ENCODE peak calls at places on chromosomes 7 and 10, in four cellular contexts. G is Panc1, I is HFF-Myc, Q is left ventricle myocardium inferior. U is an unnamed sample.

GRCh38 chr7:152571031-152571430 is 104.9 kb downstream of the XRCC2 start:
- DNase-seq in G (no peak), Q (no peak), I (no peak), U (no peak)

GRCh38 chr10:99534456-99534938 is 1.8 kb downstream of the NKX2-3 start:
- DNase-seq in Q (no peak), I (no peak), G (no peak), U (no peak)

GRCh38 chr10:66941491-66941890 is 15.7 kb downstream of the LRRTM3 start:
- DNase-seq in G (no peak), I (no peak), Q (no peak), U (no peak)

GRCh38 chr10:75919913-75920312 is 488.5 kb downstream of the LRMDA start:
- DNase-seq in Q (no peak), G (no peak), I (no peak), U (no peak)

GRCh38 chr10:126520918-126521317 is 132.6 kb upstream of the ADAM12 start:
- DNase-seq in I (no peak), G (no peak), Q (no peak), U (no peak)

GRCh38 chr7:27155816-27156507 is 513 bp downstream of the HOXA7 start:
- DNase-seq in I (no peak), Q (no peak), G (no peak), U (no peak)

GRCh38 chr10:43261578-43261965 is 5.3 kb downstream of the RASGEF1A start:
- DNase-seq in G (no peak), Q (no peak), I (no peak), U (no peak)

GRCh38 chr10:22648547-22648961 is 65.8 kb downstream of the PIP4K2A start:
- DNase-seq in G (no peak), Q (no peak), I (peak), U (no peak)

GRCh38 chr7:128042027-128042426 is 10.8 kb upstream of the LRRC4 start:
- DNase-seq in I (no peak), Q (no peak), G (no peak), U (no peak)

GRCh38 chr7:18064242-18064838 is 36.7 kb upstream of the PRPS1L1 start:
- DNase-seq in I (peak), G (peak), Q (no peak), U (peak)

GRCh38 chr10:84552478-84552877 is 224.1 kb downstream of the CCSER2 start:
- DNase-seq in Q (no peak), G (no peak), I (no peak), U (no peak)

GRCh38 chr7:47253650-47254080 is 328.2 kb downstream of the TNS3 start:
- DNase-seq in G (no peak), I (no peak), Q (peak), U (no peak)

GRCh38 chr10:124459395-124459794 is 2.2 kb upstream of the LHPP start:
- DNase-seq in Q (no peak), I (no peak), G (no peak), U (no peak)

GRCh38 chr7:25852249-25852994 is 299.6 kb upstream of the NFE2L3 start:
- DNase-seq in G (no peak), Q (no peak), I (no peak), U (no peak)
- H3K4me3 ChIP-seq in G (peak), Q (peak), I (no peak), U (peak)

GRCh38 chr7:88217675-88218427 is 2.0 kb downstream of the SRI start:
- DNase-seq in Q (no peak), I (no peak), G (no peak), U (peak)
- TF ChIP-seq CTCF in Q (no peak), I (no peak), G (no peak), U (no peak)

GRCh38 chr7:113086431-113086888 is at the start of gene GPR85:
- DNase-seq in Q (peak), G (no peak), I (no peak), U (no peak)

GRCh38 chr7:113086928-113087277 is 276 bp upstream of the GPR85 start:
- DNase-seq in G (no peak), I (no peak), Q (no peak), U (no peak)

GRCh38 chr7:113085781-113086390 is 741 bp downstream of the GPR85 start:
- DNase-seq in Q (no peak), G (no peak), I (no peak), U (no peak)

GRCh38 chr7:113084499-113085172 is 2.0 kb downstream of the GPR85 start:
- DNase-seq in G (no peak), Q (no peak), I (no peak), U (no peak)

GRCh38 chr7:113087278-113087998 is 811 bp upstream of the GPR85 start:
- DNase-seq in Q (no peak), G (no peak), I (peak), U (no peak)
- H3K4me3 ChIP-seq in Q (peak), G (peak), I (peak), U (no peak)

GRCh38 chr7:100966542-100967291 is 2.6 kb upstream of the MUC12 start:
- DNase-seq in Q (no peak), I (no peak), G (no peak), U (no peak)
- TF ChIP-seq CTCF in Q (no peak), I (no peak), G (no peak), U (no peak)

GRCh38 chr10:60073781-60074656 is 167.7 kb upstream of the CCDC6 start:
- DNase-seq in I (no peak), Q (no peak), G (no peak), U (peak)
- H3K4me3 ChIP-seq in I (no peak), Q (no peak), G (no peak), U (no peak)